ENCODE peak calls at places on chromosomes 2 and 18, in nine cellular contexts. H is A549, I is nephron progenitor cell, L is tibial artery, R is fibroblast of mammary gland, Z is GM10248, U is AG04450, V is B cell, T is WERI-Rb-1. E is an unnamed sample.

GRCh38 chr2:232444409-232445148 is 11.4 kb upstream of the ALPI start:
- DNase-seq in H (peak; percentile 85), I (peak; percentile 56), L (no peak), R (peak; percentile 67), Z (peak; percentile 75), U (peak; percentile 1), V (no peak), T (peak; percentile 75), E (peak; percentile 77)

GRCh38 chr2:236547725-236548124 is 21.9 kb upstream of the ACKR3 start:
- DNase-seq in H (no peak), I (no peak), L (no peak), R (no peak), Z (no peak), U (no peak), V (no peak), T (no peak), E (no peak)

GRCh38 chr2:75289771-75290170 is 90.5 kb upstream of the TACR1 start:
- DNase-seq in H (no peak), I (no peak), L (no peak), R (peak; percentile 69), Z (no peak), U (no peak), V (no peak), T (no peak), E (no peak)

GRCh38 chr18:10023853-10024638 is 110.2 kb downstream of the VAPA start:
- DNase-seq in H (no peak), I (no peak), L (no peak), R (no peak), Z (no peak), U (no peak), V (no peak), T (no peak), E (peak; percentile 39)

GRCh38 chr2:172970660-172971059 is 105.0 kb upstream of the MAP3K20 start:
- DNase-seq in H (no peak), I (no peak), L (no peak), R (no peak), Z (no peak), U (no peak), V (no peak), T (no peak), E (no peak)

GRCh38 chr18:77114070-77114563 is 18.5 kb downstream of the MBP start:
- DNase-seq in H (no peak), I (no peak), L (no peak), R (no peak), Z (no peak), U (no peak), V (no peak), T (no peak), E (no peak)

GRCh38 chr18:59264651-59265245 is 8.5 kb downstream of the RAX start:
- DNase-seq in H (no peak), I (no peak), L (no peak), R (no peak), Z (no peak), U (no peak), V (no peak), T (no peak), E (no peak)

GRCh38 chr2:189024861-189025618 is 50.9 kb downstream of the COL3A1 start:
- DNase-seq in H (peak; percentile 42), I (no peak), L (no peak), R (peak; percentile 53), Z (no peak), U (no peak), V (no peak), T (peak; percentile 24), E (no peak)

GRCh38 chr18:57898506-57899124 is 95.5 kb upstream of the ATP8B1 start:
- DNase-seq in H (peak; percentile 16), I (no peak), L (no peak), R (peak; percentile 92), Z (no peak), U (peak; percentile 81), V (no peak), T (no peak), E (no peak)

GRCh38 chr2:69260666-69261065 is 126.4 kb downstream of the GFPT1 start:
- DNase-seq in H (no peak), I (no peak), L (no peak), R (peak; percentile 34), Z (no peak), U (no peak), V (no peak), T (no peak), E (no peak)

GRCh38 chr2:166384774-166385173 is 9.0 kb upstream of the SCN9A start:
- DNase-seq in H (peak; percentile 36), I (no peak), L (no peak), R (peak; percentile 51), Z (no peak), U (no peak), V (no peak), T (no peak), E (peak; percentile 20)

GRCh38 chr2:237446333-237446654 is 32.3 kb upstream of the COL6A3 start:
- DNase-seq in H (no peak), I (no peak), L (no peak), R (no peak), Z (no peak), U (no peak), V (no peak), T (no peak), E (no peak)

GRCh38 chr2:232421189-232421785 is 14.6 kb downstream of the ALPG start:
- DNase-seq in H (no peak), I (peak; percentile 33), L (no peak), R (no peak), Z (no peak), U (no peak), V (no peak), T (no peak), E (no peak)

GRCh38 chr18:5197032-5197434 is at the start of gene AKAIN1:
- DNase-seq in H (no peak), I (peak; percentile 86), L (no peak), R (peak; percentile 16), Z (peak; percentile 35), U (no peak), V (no peak), T (peak; percentile 34), E (peak; percentile 39)

GRCh38 chr18:75204978-75205759 is 3.8 kb downstream of the PTGR3 start:
- DNase-seq in H (no peak), I (peak; percentile 39), L (no peak), R (no peak), Z (no peak), U (no peak), V (peak; percentile 43), T (no peak), E (peak; percentile 36)

GRCh38 chr2:241496904-241497877 is 11.2 kb downstream of the STK25 start:
- DNase-seq in H (no peak), I (no peak), L (no peak), R (no peak), Z (no peak), U (no peak), V (no peak), T (no peak), E (no peak)

GRCh38 chr2:112634153-112634873 is 11.4 kb upstream of the SLC20A1 start:
- DNase-seq in H (no peak), I (no peak), L (no peak), R (no peak), Z (peak; percentile 44), U (no peak), V (no peak), T (no peak), E (no peak)

GRCh38 chr2:113105047-113105446 is 22.4 kb upstream of the IL1RN start:
- DNase-seq in H (peak; percentile 36), I (no peak), L (no peak), R (peak; percentile 91), Z (no peak), U (no peak), V (no peak), T (no peak), E (no peak)

GRCh38 chr2:72555943-72556342 is 269.9 kb downstream of the EXOC6B start:
- DNase-seq in H (no peak), I (no peak), L (no peak), R (no peak), Z (no peak), U (no peak), V (no peak), T (no peak), E (no peak)

GRCh38 chr2:54084600-54084999 is 30.8 kb upstream of the ACYP2 start:
- DNase-seq in H (peak; percentile 51), I (no peak), L (no peak), R (peak; percentile 29), Z (no peak), U (no peak), V (no peak), T (peak; percentile 31), E (no peak)
- TF ChIP-seq CTCF in H (peak; percentile 40), I (no peak), L (peak; percentile 29), R (peak; percentile 41), Z (no peak), U (peak; percentile 47), V (no peak), T (peak; percentile 46), E (peak; percentile 31)

GRCh38 chr2:187138240-187138639 is 289.3 kb upstream of the ZSWIM2 start:
- DNase-seq in H (peak; percentile 38), I (peak; percentile 23), L (no peak), R (peak; percentile 47), Z (peak; percentile 5), U (no peak), V (no peak), T (peak; percentile 33), E (peak; percentile 3)
- TF ChIP-seq CTCF in H (peak; percentile 36), I (peak; percentile 36), L (peak; percentile 26), R (peak; percentile 79), Z (peak; percentile 65), U (peak; percentile 72), V (no peak), T (peak; percentile 61), E (peak; percentile 79)

DNA sequence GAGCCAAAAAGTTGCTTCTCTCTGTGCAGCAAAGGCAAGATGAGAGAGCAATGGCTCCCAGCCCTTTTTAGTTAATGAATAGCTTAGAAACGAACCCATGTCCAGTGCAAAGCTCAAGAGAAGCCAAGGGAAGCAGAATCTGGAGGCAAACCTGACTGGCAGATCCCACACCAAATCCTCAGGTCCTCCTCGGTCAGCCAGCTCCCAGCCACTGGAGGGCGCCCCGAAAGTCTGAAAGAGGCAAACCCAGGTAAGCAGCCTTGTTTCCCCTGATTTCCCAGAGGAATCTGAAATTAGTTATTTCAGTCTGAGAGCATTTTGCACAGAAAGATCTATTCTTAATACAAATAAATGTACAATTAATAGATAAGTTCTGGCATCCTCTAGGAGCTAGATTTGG is 71.3 kb upstream of the PID1 start:
- DNase-seq in H (peak; percentile 63), I (peak; percentile 49), L (peak; percentile 49), R (peak; percentile 51), Z (no peak), U (no peak), V (no peak), T (peak; percentile 30), E (no peak)
- TF ChIP-seq CTCF in H (peak; percentile 63), I (peak; percentile 48), L (peak; percentile 19), R (peak; percentile 56), Z (peak; percentile 47), U (peak; percentile 52), V (no peak), T (peak; percentile 59), E (peak; percentile 55)

DNA sequence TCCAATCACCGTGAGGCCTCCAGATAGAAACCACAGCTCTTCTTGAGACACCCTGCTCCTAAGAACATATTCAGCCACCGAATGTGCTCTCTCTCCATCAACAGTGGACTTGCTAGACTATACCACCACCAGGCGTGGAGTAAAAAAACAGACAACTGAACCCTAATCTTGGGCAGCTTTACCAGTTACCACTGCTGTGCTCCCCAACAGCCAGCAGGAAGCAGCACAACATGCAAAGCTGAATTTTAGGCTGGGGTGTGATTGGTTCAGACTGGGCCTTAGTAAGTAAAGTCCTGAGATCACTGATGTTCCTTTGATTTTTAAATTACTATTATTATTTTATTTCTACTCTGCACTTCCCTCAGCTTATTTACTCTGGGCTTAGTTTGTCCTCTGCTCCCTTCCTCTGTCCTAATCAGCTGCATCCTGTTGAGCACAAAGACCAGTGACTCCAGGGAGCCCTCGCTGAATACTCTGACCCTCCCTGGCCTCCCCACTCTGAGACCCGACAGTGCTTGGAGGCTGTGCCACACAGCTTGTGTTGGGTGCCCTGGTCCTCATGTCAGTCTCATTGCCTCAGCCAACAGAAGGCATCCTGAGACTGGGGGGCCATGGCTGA is 21.9 kb downstream of the MRPL35 start:
- DNase-seq in H (peak; percentile 61), I (peak; percentile 58), L (no peak), R (peak; percentile 71), Z (peak; percentile 69), U (no peak), V (peak; percentile 55), T (peak; percentile 52), E (peak; percentile 66)
- TF ChIP-seq CTCF in H (peak; percentile 64), I (peak; percentile 91), L (peak; percentile 62), R (peak; percentile 96), Z (peak; percentile 87), U (peak; percentile 92), V (peak; percentile 98), T (peak; percentile 88), E (peak; percentile 83)